ENCODE peak calls at places on chromosome 19, in four cellular contexts. L, H, V and X are unnamed samples.

GRCh38 chr19:56508282-56508778 is 675 bp downstream of the ZNF471 start:
- DNase-seq in H (no peak), L (no peak), V (no peak), X (no peak)

GRCh38 chr19:46475976-46476375 is 4.6 kb upstream of the PNMA8A start:
- DNase-seq in H (no peak), V (no peak), L (no peak), X (no peak)

GRCh38 chr19:16429066-16429758 is 42.6 kb downstream of the EPS15L1 start:
- DNase-seq in V (no peak), L (no peak), H (no peak), X (no peak)

GRCh38 chr19:22545751-22546150 is 88.4 kb upstream of the ZNF492 start:
- DNase-seq in L (no peak), V (peak; percentile 5), H (peak; percentile 7), X (no peak)

GRCh38 chr19:16398530-16399241 is 73.1 kb downstream of the EPS15L1 start:
- DNase-seq in L (no peak), V (no peak), H (no peak), X (no peak)

GRCh38 chr19:49223472-49223871 is 65.9 kb downstream of the TRPM4 start:
- DNase-seq in V (no peak), H (no peak), L (no peak), X (no peak)

GRCh38 chr19:39502640-39503417 is 4.1 kb downstream of the DLL3 start:
- DNase-seq in L (peak; percentile 81), V (peak; percentile 71), H (peak; percentile 95), X (no peak)

GRCh38 chr19:35559281-35559659 is 4.2 kb downstream of the ATP4A start:
- DNase-seq in V (no peak), L (peak; percentile 34), H (peak; percentile 31), X (no peak)

GRCh38 chr19:11881151-11881800 is 6.3 kb upstream of the ZNF69 start:
- DNase-seq in L (peak; percentile 27), H (peak; percentile 85), V (peak; percentile 42), X (peak; percentile 59)

GRCh38 chr19:49888478-49888901 is 8.2 kb downstream of the IL4I1 start:
- DNase-seq in V (no peak), L (no peak), H (no peak), X (no peak)

GRCh38 chr19:13723206-13723605 is 41.1 kb upstream of the MRI1 start:
- DNase-seq in H (no peak), L (no peak), V (no peak), X (no peak)

GRCh38 chr19:46133777-46134231 is 9.3 kb upstream of the IGFL3 start:
- DNase-seq in V (no peak), H (peak; percentile 35), L (no peak), X (no peak)

GRCh38 chr19:38861368-38861767 is 11.6 kb upstream of the HNRNPL start:
- DNase-seq in H (no peak), V (no peak), L (no peak), X (no peak)

GRCh38 chr19:16654151-16654550 is 5.8 kb downstream of the SMIM7 start:
- DNase-seq in H (no peak), V (no peak), L (no peak), X (no peak)

GRCh38 chr19:535017-535835 is 3.7 kb downstream of the CDC34 start:
- DNase-seq in H (no peak), L (no peak), V (no peak), X (no peak)

GRCh38 chr19:39352549-39353285 is 10.5 kb downstream of the SAMD4B start:
- DNase-seq in L (no peak), H (no peak), V (no peak), X (no peak)

GRCh38 chr19:43636121-43636683 is 3.4 kb downstream of the CADM4 start:
- DNase-seq in L (no peak), H (peak; percentile 62), V (no peak), X (peak; percentile 67)

GRCh38 chr19:49927526-49928264 is 1.3 kb upstream of the ATF5 start:
- DNase-seq in L (no peak), H (no peak), V (no peak), X (no peak)